ENCODE peak calls at places on chromosomes 12 and 14, in nine cellular contexts. V is effector memory CD4-positive, alpha-beta T cell; J is HEK293T; K is central memory CD4-positive, alpha-beta T cell; Z is glomerular endothelial cell; A is GM04504; M is CD4-positive, alpha-beta T cell; Q is activated effector memory CD4-positive, alpha-beta T cell treated with Interleukin-2 at 50 U/mL for 16 hours; R is nephron progenitor cell. G is an unnamed sample.

GRCh38 chr12:27899151-27899661 is 73.3 kb downstream of the PTHLH start:
- DNase-seq in V (no peak), J (no peak), K (no peak), Z (no peak), A (peak), M (no peak), Q (no peak), R (no peak), G (no peak)

GRCh38 chr14:64684091-64684490 is 20.1 kb upstream of the PLEKHG3 start:
- DNase-seq in V (no peak), J (no peak), K (no peak), Z (no peak), A (no peak), M (no peak), Q (no peak), R (no peak), G (no peak)

GRCh38 chr14:71317385-71318096 is 410.3 kb downstream of the PCNX1 start:
- DNase-seq in V (no peak), J (no peak), K (no peak), Z (no peak), A (no peak), M (no peak), Q (no peak), R (no peak), G (no peak)

GRCh38 chr12:132803125-132803524 is 25.5 kb downstream of the GOLGA3 start:
- DNase-seq in V (no peak), J (no peak), K (no peak), Z (no peak), A (no peak), M (no peak), Q (no peak), R (no peak), G (no peak)

GRCh38 chr14:99320621-99321235 is 48.7 kb upstream of the BCL11B start:
- DNase-seq in V (no peak), J (peak), K (no peak), Z (no peak), A (no peak), M (no peak), Q (no peak), R (no peak), G (no peak)

GRCh38 chr14:34256223-34256622 is 205.8 kb downstream of the SPTSSA start:
- DNase-seq in V (no peak), J (no peak), K (no peak), Z (no peak), A (no peak), M (no peak), Q (no peak), R (no peak), G (no peak)

GRCh38 chr14:71061458-71061857 is 154.2 kb downstream of the PCNX1 start:
- DNase-seq in V (no peak), J (no peak), K (no peak), Z (no peak), A (no peak), M (no peak), Q (no peak), R (no peak), G (no peak)

GRCh38 chr12:24814379-24815086 is 134.4 kb downstream of the BCAT1 start:
- DNase-seq in V (no peak), J (no peak), K (no peak), Z (no peak), A (no peak), M (no peak), Q (no peak), R (no peak), G (no peak)

GRCh38 chr12:122845041-122845864 is 10.0 kb downstream of the HIP1R start:
- DNase-seq in V (no peak), J (no peak), K (no peak), Z (no peak), A (no peak), M (no peak), Q (no peak), R (no peak), G (no peak)

GRCh38 chr14:21072102-21072501 is 2.0 kb downstream of the ARHGEF40 start:
- DNase-seq in V (no peak), J (no peak), K (no peak), Z (no peak), A (peak), M (no peak), Q (no peak), R (no peak), G (no peak)

GRCh38 chr12:105485321-105485910 is 154.9 kb downstream of the C12orf75 start:
- DNase-seq in V (no peak), J (no peak), K (no peak), Z (peak), A (no peak), M (no peak), Q (no peak), R (no peak), G (no peak)

GRCh38 chr12:2640709-2641108 is 154.1 kb upstream of the FKBP4 start:
- DNase-seq in V (no peak), J (no peak), K (no peak), Z (peak), A (peak), M (no peak), Q (no peak), R (no peak), G (peak)

GRCh38 chr12:1797011-1797901 is 23.1 kb upstream of the LRTM2 start:
- DNase-seq in V (peak), J (no peak), K (peak), Z (no peak), A (no peak), M (peak), Q (peak), R (no peak), G (peak)

GRCh38 chr12:143964-144649 is 69.8 kb downstream of the SLC6A12 start:
- DNase-seq in V (no peak), J (no peak), K (no peak), Z (no peak), A (no peak), M (no peak), Q (no peak), R (peak), G (peak)

GRCh38 chr12:8078400-8078799 is 3.7 kb upstream of the NECAP1 start:
- DNase-seq in V (peak), J (no peak), K (peak), Z (peak), A (no peak), M (peak), Q (peak), R (peak), G (peak)

GRCh38 chr14:29321646-29322045 is 555.1 kb downstream of the FOXG1 start:
- DNase-seq in V (no peak), J (no peak), K (no peak), Z (no peak), A (no peak), M (no peak), Q (no peak), R (no peak), G (no peak)

GRCh38 chr12:25979059-25979458 is 20.6 kb downstream of the RASSF8 start:
- DNase-seq in V (no peak), J (no peak), K (no peak), Z (no peak), A (no peak), M (no peak), Q (no peak), R (no peak), G (no peak)

GRCh38 chr12:52907092-52907810 is 2.4 kb upstream of the KRT8 start:
- DNase-seq in V (no peak), J (no peak), K (no peak), Z (no peak), A (no peak), M (no peak), Q (no peak), R (no peak), G (peak)

GRCh38 chr12:98440165-98440581 is 75.2 kb upstream of the TMPO start:
- DNase-seq in V (no peak), J (no peak), K (no peak), Z (peak), A (peak), M (no peak), Q (no peak), R (no peak), G (no peak)

GRCh38 chr14:93972618-93973205 is 3.7 kb downstream of the ASB2 start:
- DNase-seq in V (no peak), J (no peak), K (no peak), Z (no peak), A (no peak), M (no peak), Q (no peak), R (no peak), G (no peak)

GRCh38 chr14:56992332-56992820 is 182.1 kb upstream of the OTX2 start:
- DNase-seq in V (no peak), J (no peak), K (no peak), Z (no peak), A (no peak), M (no peak), Q (no peak), R (no peak), G (no peak)

GRCh38 chr12:123131879-123132402 is 18.9 kb downstream of the PITPNM2 start:
- DNase-seq in V (no peak), J (no peak), K (peak), Z (no peak), A (no peak), M (no peak), Q (peak), R (no peak), G (peak)

GRCh38 chr14:100663528-100664052 is 63.1 kb upstream of the DLK1 start:
- DNase-seq in V (no peak), J (no peak), K (no peak), Z (no peak), A (no peak), M (no peak), Q (no peak), R (no peak), G (no peak)

GRCh38 chr14:86038401-86038985 is 508.5 kb downstream of the FLRT2 start:
- DNase-seq in V (no peak), J (peak), K (no peak), Z (no peak), A (peak), M (peak), Q (no peak), R (peak), G (peak)

GRCh38 chr12:109962388-109962787 is 33.8 kb downstream of the GIT2 start:
- DNase-seq in V (no peak), J (no peak), K (no peak), Z (no peak), A (no peak), M (no peak), Q (no peak), R (no peak), G (no peak)

GRCh38 chr14:65065719-65066118 is 36.6 kb downstream of the MAX start:
- DNase-seq in V (no peak), J (no peak), K (no peak), Z (no peak), A (no peak), M (no peak), Q (no peak), R (no peak), G (no peak)

GRCh38 chr12:121792607-121793500 is 634 bp downstream of the RHOF start:
- DNase-seq in V (no peak), J (no peak), K (peak), Z (no peak), A (no peak), M (no peak), Q (peak), R (peak), G (peak)

GRCh38 chr14:72565200-72565599 is 328.7 kb downstream of the DPF3 start:
- DNase-seq in V (no peak), J (no peak), K (no peak), Z (no peak), A (no peak), M (no peak), Q (no peak), R (no peak), G (no peak)

GRCh38 chr14:100594625-100594951 is 7.4 kb upstream of the BEGAIN start:
- DNase-seq in V (no peak), J (no peak), K (no peak), Z (no peak), A (no peak), M (no peak), Q (no peak), R (no peak), G (no peak)

G was measured in transverse colon.